ENCODE peak calls at places on chromosomes 1 and 21, in five cellular contexts. W, A, Q, E and Y are unnamed samples. For H3K9me3, the result is how much of the 10 kb centered on the place peaks cover.

GRCh38 chr1:229251185-229251584 is 19.7 kb upstream of the RAB4A start:
- DNase-seq in Q (no peak), A (no peak), W (no peak), E (peak), Y (no peak)

GRCh38 chr1:94609619-94610018 is 68.1 kb upstream of the F3 start:
- DNase-seq in Q (no peak), E (no peak), W (no peak), A (no peak), Y (no peak)

GRCh38 chr21:42702720-42703119 is 49.3 kb downstream of the PDE9A start:
- DNase-seq in E (no peak), W (no peak), Q (no peak), A (no peak), Y (no peak)

GRCh38 chr1:116873680-116874271 is 35.9 kb upstream of the PTGFRN start:
- DNase-seq in Q (no peak), E (no peak), W (no peak), A (no peak), Y (no peak)

GRCh38 chr1:159881930-159882839 is 17.8 kb downstream of the CFAP45 start:
- DNase-seq in Q (peak), A (no peak), W (peak), E (no peak), Y (peak)

GRCh38 chr1:206419250-206419649 is 51.0 kb upstream of the IKBKE start:
- DNase-seq in W (peak), E (no peak), A (no peak), Q (no peak), Y (no peak)

GRCh38 chr21:43676391-43676790 is 17.0 kb downstream of the RRP1B start:
- DNase-seq in E (no peak), W (no peak), A (no peak), Q (no peak), Y (no peak)

GRCh38 chr21:41830764-41831452 is 48.2 kb downstream of the PRDM15 start:
- DNase-seq in W (no peak), E (no peak), A (no peak), Q (no peak), Y (no peak)

GRCh38 chr1:92940541-92940940 is 20.7 kb downstream of the DIPK1A start:
- DNase-seq in A (no peak), W (no peak), E (no peak), Q (peak), Y (no peak)

GRCh38 chr21:15367061-15367626 is 302.3 kb upstream of the NRIP1 start:
- DNase-seq in E (peak), Q (no peak), W (no peak), A (no peak), Y (no peak)

GRCh38 chr1:49163041-49163440 is 386.4 kb upstream of the BEND5 start:
- DNase-seq in W (no peak), Q (no peak), E (no peak), A (no peak), Y (no peak)

GRCh38 chr1:200165493-200166220 is 138.1 kb downstream of the NR5A2 start:
- DNase-seq in Q (no peak), W (no peak), E (no peak), A (no peak), Y (no peak)

GRCh38 chr1:151511636-151512215 is 539 bp downstream of the CGN start:
- DNase-seq in A (peak), Q (no peak), W (peak), E (peak), Y (no peak)

GRCh38 chr1:32447469-32448185 is 17.2 kb upstream of the ZBTB8B start:
- DNase-seq in W (no peak), Q (peak), A (no peak), E (peak), Y (peak)

GRCh38 chr1:68433386-68433785 is 16.4 kb downstream of the RPE65 start:
- DNase-seq in E (no peak), A (no peak), Q (no peak), W (no peak), Y (no peak)
- H3K4me3 ChIP-seq in E (no peak), A (no peak), Q (no peak), W (no peak), Y (no peak)

GRCh38 chr1:237999426-238000052 is 108.8 kb upstream of the ZP4 start:
- DNase-seq in E (no peak), A (no peak), W (no peak), Q (no peak), Y (no peak)
- H3K9me3 ChIP-seq in E (under half), A (under half), W (under half), Q (under half), Y (under half)

GRCh38 chr1:210232524-210233215 is at the start of gene SERTAD4:
- DNase-seq in A (no peak), Q (no peak), W (peak), E (peak), Y (peak)
- H3K4me3 ChIP-seq in A (no peak), Q (peak), W (peak), E (peak), Y (peak)

DNA sequence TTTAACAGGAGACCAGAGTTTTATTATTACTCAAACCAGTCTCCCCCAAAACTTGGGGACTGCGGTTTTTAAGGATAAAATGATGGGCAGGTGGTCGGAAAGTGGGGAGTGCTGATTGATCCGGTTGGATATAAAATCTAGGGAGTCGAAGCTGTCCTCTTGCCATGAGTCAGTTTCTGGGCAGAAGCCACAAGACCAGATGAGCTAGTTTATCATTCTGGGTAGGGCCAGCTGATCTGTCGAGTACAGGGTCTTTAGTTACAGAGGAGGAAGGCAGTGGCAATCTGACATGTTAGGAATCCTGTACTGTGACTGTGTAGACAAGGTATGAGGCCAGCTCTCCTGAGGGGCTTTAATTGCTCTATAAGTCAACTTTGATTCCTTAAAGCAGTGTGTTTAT is 22.9 kb upstream of the FOXE3 start:
- DNase-seq in A (no peak), Q (peak), E (no peak), W (no peak), Y (no peak)
- H3K9me3 ChIP-seq in A (under half), Q (under half), E (under half), W (under half), Y (under half)

DNA sequence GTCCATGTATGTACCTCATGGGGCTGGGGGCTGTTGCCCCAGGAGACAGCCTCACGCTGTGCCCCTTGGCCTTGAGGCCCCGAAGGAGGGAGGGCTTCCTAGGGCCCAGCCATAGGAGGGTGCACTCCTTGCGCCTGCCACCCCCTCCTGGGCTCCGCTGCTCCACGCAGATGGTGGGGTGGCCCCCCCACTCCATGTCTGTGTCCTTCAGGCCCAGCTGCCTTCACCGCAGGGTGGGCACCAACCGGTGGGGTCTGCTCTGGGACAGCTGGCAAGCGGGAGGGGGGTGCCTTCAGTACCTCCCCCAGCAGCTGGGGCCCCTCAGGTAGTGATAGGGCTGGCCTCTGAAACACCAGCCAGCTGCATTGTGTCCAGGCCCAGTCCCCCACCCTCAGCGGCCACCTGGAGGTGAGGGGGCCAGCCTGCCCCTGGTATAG is 309 bp downstream of the GJC2 start:
- DNase-seq in Q (no peak), A (no peak), W (no peak), E (no peak), Y (no peak)
- H3K4me3 ChIP-seq in Q (no peak), A (no peak), W (no peak), E (no peak), Y (no peak)

GRCh38 chr1:2936568-2937515 is 84.4 kb upstream of the ACTRT2 start:
- DNase-seq in W (no peak), Q (no peak), E (no peak), A (no peak), Y (no peak)

GRCh38 chr1:2937805-2938204 is 83.5 kb upstream of the ACTRT2 start:
- DNase-seq in E (no peak), Q (no peak), A (no peak), W (no peak), Y (no peak)

GRCh38 chr1:2941040-2941439 is 80.2 kb upstream of the ACTRT2 start:
- DNase-seq in A (no peak), E (no peak), Q (no peak), W (no peak), Y (no peak)

GRCh38 chr1:2940178-2940577 is 81.1 kb upstream of the ACTRT2 start:
- DNase-seq in Q (no peak), A (no peak), E (no peak), W (no peak), Y (no peak)

DNA sequence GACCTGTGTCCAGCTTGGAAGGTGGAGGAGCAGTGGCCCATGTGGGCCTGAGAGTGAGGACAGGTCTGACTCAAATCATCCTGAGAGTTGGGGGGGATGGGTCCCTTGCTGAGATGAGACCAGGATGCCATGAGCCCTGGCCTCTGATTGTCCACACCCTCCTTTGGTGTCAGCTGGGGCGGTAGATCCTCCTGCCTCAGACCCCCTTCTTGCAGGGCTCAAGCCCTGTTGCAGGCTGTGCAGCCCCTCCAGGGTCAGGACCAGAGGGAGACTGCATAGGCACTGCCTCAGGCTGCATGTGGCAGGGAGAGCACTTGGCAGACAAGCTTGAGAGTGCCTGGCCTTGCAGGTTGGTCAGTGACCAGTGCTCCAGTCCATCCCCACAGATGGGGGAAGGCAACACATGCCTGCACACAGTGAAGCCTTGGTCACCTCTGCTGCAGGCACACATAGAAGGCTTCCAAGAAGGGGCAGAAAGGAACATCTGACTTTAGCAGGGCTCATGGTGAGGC is 82.2 kb upstream of the ACTRT2 start:
- DNase-seq in E (no peak), Q (no peak), A (no peak), W (no peak), Y (no peak)
- H3K9me3 ChIP-seq in E (under half), Q (half or more), A (under half), W (under half), Y (under half)

DNA sequence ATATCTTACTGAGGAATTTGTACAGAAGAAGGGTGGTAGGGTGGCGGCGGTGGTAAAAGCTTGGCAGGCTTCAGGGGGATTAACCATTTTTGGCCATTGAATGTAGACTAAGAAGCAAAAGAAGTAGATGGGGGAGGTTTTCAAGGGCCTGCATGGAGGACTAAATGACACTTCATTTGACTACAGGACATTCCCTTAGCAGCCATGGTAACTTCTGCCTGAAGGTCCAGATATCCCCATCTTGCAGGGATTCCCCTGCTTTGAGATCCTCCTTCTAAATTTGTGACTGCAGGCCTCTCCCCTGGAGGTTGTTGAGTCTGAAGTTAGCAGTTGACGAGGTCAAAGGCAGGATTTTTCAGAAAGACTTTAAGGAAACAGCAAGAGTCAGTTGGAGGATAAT is 4.8 kb downstream of the VASH2 start:
- DNase-seq in W (no peak), Q (no peak), E (no peak), A (no peak), Y (no peak)
- H3K4me3 ChIP-seq in W (no peak), Q (no peak), E (no peak), A (no peak), Y (no peak)

GRCh38 chr21:19853061-19853460 is 1145.1 kb upstream of the NCAM2 start:
- DNase-seq in Q (no peak), W (no peak), A (no peak), E (no peak), Y (no peak)

GRCh38 chr21:19855522-19855921 is 1142.7 kb upstream of the NCAM2 start:
- DNase-seq in Q (no peak), W (no peak), A (no peak), E (no peak), Y (no peak)

GRCh38 chr21:19853709-19854575 is 1144.3 kb upstream of the NCAM2 start:
- DNase-seq in W (peak), E (no peak), Q (no peak), A (no peak), Y (no peak)

GRCh38 chr21:19844334-19844733 is 1153.9 kb upstream of the NCAM2 start:
- DNase-seq in A (no peak), E (no peak), W (peak), Q (no peak), Y (no peak)

DNA sequence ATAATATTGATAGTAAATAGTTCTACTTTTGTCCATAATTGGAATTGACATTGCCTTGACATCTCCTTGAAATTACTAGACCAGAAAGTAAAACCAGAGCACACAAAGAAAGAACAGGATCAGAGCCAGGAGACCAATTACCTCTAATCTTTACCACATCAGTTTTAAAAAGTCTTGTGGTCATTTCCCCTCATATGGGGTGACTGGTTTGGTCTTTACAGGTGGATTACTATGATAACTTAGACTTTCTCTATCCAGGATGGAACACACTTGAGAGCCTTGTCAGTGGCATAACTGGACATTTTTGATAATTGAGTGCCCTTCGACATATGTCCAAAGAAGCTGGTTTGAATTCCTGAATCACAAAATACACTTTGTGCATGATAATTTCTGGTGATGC is 1148.1 kb upstream of the NCAM2 start:
- DNase-seq in W (no peak), Q (no peak), E (no peak), A (no peak), Y (no peak)
- H3K9me3 ChIP-seq in W (under half), Q (under half), E (under half), A (under half), Y (under half)

GRCh38 chr1:247295274-247295684 is 36.4 kb downstream of the ZNF496 start:
- DNase-seq in W (no peak), E (peak), Q (peak), A (no peak), Y (peak)
- H3K4me3 ChIP-seq in W (no peak), E (no peak), Q (no peak), A (no peak), Y (no peak)

GRCh38 chr1:224919508-224919907 is 10.0 kb upstream of the DNAH14 start:
- DNase-seq in E (no peak), W (peak), A (no peak), Q (no peak), Y (no peak)

GRCh38 chr1:224911217-224911616 is 18.3 kb upstream of the DNAH14 start:
- DNase-seq in E (no peak), W (no peak), Q (no peak), A (no peak), Y (no peak)

GRCh38 chr1:224914292-224914900 is 15.1 kb upstream of the DNAH14 start:
- DNase-seq in Q (peak), E (no peak), W (no peak), A (no peak), Y (no peak)
- H3K9me3 ChIP-seq in Q (under half), E (under half), W (under half), A (under half), Y (under half)